ENCODE peak calls at places on chromosomes 4 and X, in four cellular contexts. U is T-cell; I is hypothalamus; D is stimulated activated CD8-positive, alpha-beta memory T cell treated with anti-CD3 and anti-CD28 coated beads, Interleukin-15, amount 100 ng/mL, for 48 hours. R is an unnamed sample.

GRCh38 chrX:82458207-82458754 is 1049.8 kb upstream of the POU3F4 start:
- DNase-seq in U (no peak), I (no peak), D (no peak), R (no peak)

GRCh38 chr4:155541716-155542115 is 124.9 kb upstream of the GUCY1A1 start:
- DNase-seq in U (no peak), I (no peak), D (no peak), R (no peak)

GRCh38 chr4:76960014-76960413 is 10.5 kb downstream of the SEPTIN11 start:
- DNase-seq in U (no peak), I (no peak), D (no peak), R (no peak)

GRCh38 chr4:6282247-6282646 is 12.6 kb downstream of the WFS1 start:
- DNase-seq in U (no peak), I (no peak), D (no peak), R (no peak)

GRCh38 chr4:67674098-67674497 is 26.9 kb downstream of the UBA6 start:
- DNase-seq in U (no peak), I (no peak), D (no peak), R (no peak)

GRCh38 chrX:110212299-110212698 is 105.6 kb downstream of the AMMECR1 start:
- DNase-seq in U (no peak), I (no peak), D (no peak), R (no peak)

GRCh38 chr4:87620491-87620890 is 12.2 kb downstream of the DSPP start:
- DNase-seq in U (no peak), I (no peak), D (no peak), R (no peak)

GRCh38 chr4:53197760-53198150 is 168.1 kb downstream of the SCFD2 start:
- DNase-seq in U (no peak), I (no peak), D (no peak), R (no peak)

GRCh38 chrX:136039485-136039884 is 54.2 kb downstream of the SLC9A6 start:
- DNase-seq in U (no peak), I (no peak), D (no peak), R (no peak)

GRCh38 chr4:5137927-5138326 is 86.6 kb downstream of the STK32B start:
- DNase-seq in U (no peak), I (no peak), D (no peak), R (no peak)

GRCh38 chr4:80365928-80366327 is 30.4 kb downstream of the CFAP299 start:
- DNase-seq in U (peak; percentile 64), I (no peak), D (no peak), R (no peak)

GRCh38 chrX:68684291-68684918 is 36.9 kb downstream of the STARD8 start:
- DNase-seq in U (no peak), I (peak; percentile 10), D (peak; percentile 16), R (no peak)

GRCh38 chr4:8533274-8533865 is 46.8 kb upstream of the GPR78 start:
- DNase-seq in U (no peak), I (no peak), D (no peak), R (no peak)

GRCh38 chr4:123750044-123750443 is 353.4 kb downstream of the SPRY1 start:
- DNase-seq in U (no peak), I (no peak), D (no peak), R (no peak)

GRCh38 chrX:40402771-40403533 is 177.8 kb upstream of the ATP6AP2 start:
- DNase-seq in U (no peak), I (peak; percentile 8), D (no peak), R (no peak)

GRCh38 chr4:54058171-54058570 is 6.2 kb downstream of the CHIC2 start:
- DNase-seq in U (no peak), I (no peak), D (no peak), R (no peak)

GRCh38 chr4:47809654-47810203 is 28.1 kb downstream of the CORIN start:
- DNase-seq in U (no peak), I (no peak), D (no peak), R (no peak)

GRCh38 chr4:72320185-72320948 is 248.7 kb downstream of the ADAMTS3 start:
- DNase-seq in U (no peak), I (no peak), D (no peak), R (no peak)

GRCh38 chrX:118807151-118808017 is 16.2 kb upstream of the ZCCHC12 start:
- DNase-seq in U (peak; percentile 16), I (peak; percentile 24), D (no peak), R (peak; percentile 21)

GRCh38 chr4:74555231-74555630 is 110.3 kb downstream of the AREG start:
- DNase-seq in U (no peak), I (no peak), D (no peak), R (no peak)

GRCh38 chr4:65865489-65865888 is 195.2 kb upstream of the EPHA5 start:
- DNase-seq in U (no peak), I (no peak), D (no peak), R (no peak)

GRCh38 chr4:53605783-53606182 is 14.5 kb upstream of the LNX1 start:
- DNase-seq in U (no peak), I (no peak), D (no peak), R (no peak)

GRCh38 chr4:159269143-159269542 is 166.3 kb downstream of the RAPGEF2 start:
- DNase-seq in U (no peak), I (peak; percentile 62), D (no peak), R (no peak)

GRCh38 chr4:148514041-148514440 is 71.8 kb upstream of the NR3C2 start:
- DNase-seq in U (no peak), I (no peak), D (no peak), R (no peak)